ENCODE peak calls at places on chromosome 14, in ten cellular contexts. G is Peyer's patch, T is uterus, O is H54, I is tibial nerve, A is body of pancreas, D is IMR-90, W is lower leg skin, F is GM12892, X is stomach. E is an unnamed sample.

GRCh38 chr14:33356167-33356566 is 417.5 kb downstream of the NPAS3 start:
- DNase-seq in G (no peak), T (no peak), O (no peak), I (no peak), A (no peak), D (no peak), W (no peak), F (no peak), X (no peak), E (no peak)

GRCh38 chr14:102729268-102729667 is 48.0 kb upstream of the TRAF3 start:
- DNase-seq in G (no peak), T (no peak), O (no peak), I (no peak), A (no peak), D (no peak), W (no peak), F (no peak), X (no peak), E (no peak)

GRCh38 chr14:105312973-105313372 is 1.6 kb upstream of the PACS2 start:
- DNase-seq in G (peak; percentile 48), T (no peak), O (no peak), I (no peak), A (no peak), D (no peak), W (no peak), F (no peak), X (no peak), E (no peak)

GRCh38 chr14:103006106-103006505 is 51.2 kb downstream of the CDC42BPB start:
- DNase-seq in G (no peak), T (no peak), O (no peak), I (no peak), A (no peak), D (no peak), W (no peak), F (no peak), X (no peak), E (no peak)

GRCh38 chr14:90810808-90811207 is 5.4 kb downstream of the TTC7B start:
- DNase-seq in G (no peak), T (no peak), O (no peak), I (no peak), A (no peak), D (no peak), W (no peak), F (no peak), X (no peak), E (no peak)

GRCh38 chr14:58955294-58955821 is 233.1 kb upstream of the DAAM1 start:
- DNase-seq in G (no peak), T (no peak), O (no peak), I (no peak), A (no peak), D (peak; percentile 41), W (no peak), F (no peak), X (no peak), E (no peak)

GRCh38 chr14:90091393-90091792 is 29.6 kb downstream of the KCNK13 start:
- DNase-seq in G (no peak), T (no peak), O (no peak), I (no peak), A (no peak), D (peak; percentile 20), W (no peak), F (no peak), X (no peak), E (no peak)

GRCh38 chr14:106308839-106309389 is 782.5 kb downstream of the TMEM121 start:
- DNase-seq in G (no peak), T (no peak), O (no peak), I (no peak), A (no peak), D (no peak), W (no peak), F (peak; percentile 35), X (peak; percentile 46), E (no peak)

GRCh38 chr14:36226164-36226563 is 49.6 kb upstream of the PTCSC3 start:
- DNase-seq in G (no peak), T (no peak), O (no peak), I (no peak), A (no peak), D (peak; percentile 25), W (no peak), F (no peak), X (no peak), E (no peak)

GRCh38 chr14:81710232-81710845 is 176.7 kb upstream of the SEL1L start:
- DNase-seq in G (no peak), T (no peak), O (no peak), I (no peak), A (peak; percentile 22), D (peak; percentile 1), W (no peak), F (no peak), X (no peak), E (no peak)

GRCh38 chr14:59217011-59217410 is 28.5 kb downstream of the DAAM1 start:
- DNase-seq in G (no peak), T (no peak), O (no peak), I (no peak), A (no peak), D (no peak), W (no peak), F (no peak), X (no peak), E (no peak)

GRCh38 chr14:80455031-80455430 is 243.7 kb upstream of the DIO2 start:
- DNase-seq in G (no peak), T (no peak), O (no peak), I (no peak), A (no peak), D (no peak), W (no peak), F (no peak), X (no peak), E (no peak)

GRCh38 chr14:92460916-92461579 is 52.5 kb upstream of the RIN3 start:
- DNase-seq in G (no peak), T (no peak), O (no peak), I (no peak), A (no peak), D (peak; percentile 82), W (peak; percentile 83), F (no peak), X (peak; percentile 24), E (no peak)

GRCh38 chr14:37591311-37591940 is 3.6 kb downstream of the FOXA1 start:
- DNase-seq in G (peak; percentile 71), T (no peak), O (no peak), I (no peak), A (no peak), D (no peak), W (no peak), F (no peak), X (peak; percentile 65), E (no peak)

GRCh38 chr14:22836301-22837058 is at the start of gene MMP14:
- DNase-seq in G (peak; percentile 70), T (peak; percentile 85), O (no peak), I (peak; percentile 80), A (peak; percentile 71), D (peak; percentile 89), W (peak; percentile 96), F (no peak), X (peak; percentile 69), E (no peak)
- TF ChIP-seq POLR2A in G (peak; percentile 58), T (peak; percentile 79), O (peak; percentile 27), I (peak; percentile 70), A (peak; percentile 13), D (peak; percentile 88), W (no peak), F (no peak), X (peak; percentile 38), E (peak; percentile 74)

DNA sequence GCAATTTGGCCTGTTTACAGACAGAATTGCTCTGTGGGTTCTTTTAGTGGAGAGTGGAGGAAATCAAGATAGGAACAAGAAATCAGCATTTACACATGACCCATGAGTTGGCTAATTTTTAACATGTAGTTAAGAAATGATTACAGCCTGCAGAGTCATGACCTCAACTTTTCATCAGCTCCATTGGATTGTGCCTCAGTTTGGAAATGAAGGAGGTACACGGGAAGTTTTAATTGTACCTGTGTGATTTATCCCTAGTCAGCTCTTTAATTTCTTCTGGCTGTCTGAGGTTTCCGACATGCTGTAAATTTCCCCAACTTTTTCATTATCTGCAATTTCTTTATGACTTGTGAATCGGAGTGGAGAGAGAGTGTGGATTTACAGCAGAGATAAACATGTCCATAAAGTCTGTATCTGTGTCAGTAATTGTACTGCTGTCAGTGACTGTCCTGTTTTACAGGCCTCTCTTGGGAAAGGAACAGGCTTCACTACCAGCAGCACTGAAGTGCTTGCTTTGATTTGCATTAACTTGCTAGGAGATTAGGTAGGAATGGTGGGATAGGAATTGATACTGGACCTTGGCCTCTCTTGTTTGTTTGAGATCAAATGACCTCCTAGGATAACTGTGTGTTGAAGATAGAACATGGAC is 49.2 kb downstream of the LIN52 start:
- DNase-seq in G (no peak), T (no peak), O (no peak), I (no peak), A (no peak), D (no peak), W (no peak), F (no peak), X (no peak), E (no peak)
- TF ChIP-seq POLR2A in G (no peak), T (no peak), O (no peak), I (no peak), A (no peak), D (no peak), W (no peak), F (no peak), X (no peak), E (no peak)

GRCh38 chr14:73789996-73790581 is 61.5 kb upstream of the PTGR2 start:
- DNase-seq in G (no peak), T (peak; percentile 80), O (peak; percentile 35), I (peak; percentile 74), A (peak; percentile 34), D (peak; percentile 97), W (peak; percentile 92), F (no peak), X (no peak), E (no peak)
- TF ChIP-seq POLR2A in G (peak; percentile 49), T (peak; percentile 56), O (no peak), I (no peak), A (no peak), D (peak; percentile 64), W (no peak), F (no peak), X (no peak), E (no peak)

GRCh38 chr14:74019743-74020142 is 594 bp downstream of the BBOF1 start:
- DNase-seq in G (no peak), T (no peak), O (no peak), I (no peak), A (no peak), D (peak; percentile 60), W (no peak), F (no peak), X (no peak), E (no peak)

GRCh38 chr14:74019408-74019714 is 212 bp downstream of the BBOF1 start:
- DNase-seq in G (no peak), T (no peak), O (peak; percentile 6), I (no peak), A (no peak), D (no peak), W (no peak), F (no peak), X (no peak), E (no peak)

GRCh38 chr14:74018029-74018703 is 922 bp downstream of the ENTPD5 start:
- DNase-seq in G (no peak), T (no peak), O (peak; percentile 46), I (no peak), A (no peak), D (peak; percentile 64), W (no peak), F (no peak), X (no peak), E (no peak)

GRCh38 chr14:74015965-74016364 is 3.1 kb downstream of the ENTPD5 start:
- DNase-seq in G (no peak), T (no peak), O (no peak), I (no peak), A (no peak), D (no peak), W (no peak), F (no peak), X (no peak), E (no peak)

GRCh38 chr14:74018704-74019407 is at the start of the genes BBOF1 and ENTPD5:
- DNase-seq in G (peak; percentile 91), T (peak; percentile 84), O (peak; percentile 81), I (peak; percentile 76), A (peak; percentile 89), D (peak; percentile 80), W (peak; percentile 95), F (peak; percentile 92), X (peak; percentile 89), E (peak; percentile 71)
- TF ChIP-seq POLR2A in G (peak; percentile 91), T (peak; percentile 96), O (peak; percentile 87), I (peak; percentile 88), A (peak; percentile 81), D (no peak), W (no peak), F (peak; percentile 84), X (no peak), E (peak; percentile 14)

E was measured in breast epithelium.